ENCODE peak calls at places on chromosome 10, in seven cellular contexts. X is skeletal muscle cell; H is endodermal cell; Z is mesendoderm; Y is left ventricle myocardium inferior; K is OCI-LY7; P is stimulated activated CD4-positive, alpha-beta T cell treated with anti-CD3 and anti-CD28 coated beads, TNF-alpha, amount 100 ng/mL, for 24 hours. G is an unnamed sample.

GRCh38 chr10:78290131-78290750 is 256.6 kb downstream of the RPS24 start:
- DNase-seq in X (no peak), Z (peak), Y (no peak), H (peak), K (no peak), P (no peak), G (peak)

GRCh38 chr10:50512743-50513416 is 110.9 kb downstream of the SGMS1 start:
- DNase-seq in K (peak), H (no peak), Y (no peak), P (no peak), X (no peak), Z (no peak), G (no peak)

GRCh38 chr10:128802062-128802461 is 665.0 kb upstream of the MGMT start:
- DNase-seq in P (no peak), Y (no peak), K (no peak), X (no peak), Z (no peak), H (no peak), G (no peak)

GRCh38 chr10:97422921-97423420 is 3.0 kb upstream of the PGAM1 start:
- DNase-seq in Y (no peak), X (peak), P (peak), K (no peak), Z (no peak), H (no peak), G (no peak)

GRCh38 chr10:15609291-15609690 is 110.4 kb downstream of the ITGA8 start:
- DNase-seq in H (no peak), Z (no peak), X (no peak), P (no peak), Y (no peak), K (no peak), G (no peak)

GRCh38 chr10:76302936-76303656 is 871.7 kb downstream of the LRMDA start:
- DNase-seq in K (no peak), Y (no peak), X (no peak), Z (peak), P (no peak), H (no peak), G (no peak)

GRCh38 chr10:4241724-4242345 is 456.8 kb upstream of the KLF6 start:
- DNase-seq in P (no peak), X (peak), K (no peak), Z (peak), Y (peak), H (peak), G (peak)

GRCh38 chr10:12445701-12446334 is 96.5 kb downstream of the CAMK1D start:
- DNase-seq in Y (no peak), Z (no peak), K (no peak), P (no peak), X (no peak), H (no peak), G (no peak)

GRCh38 chr10:13758302-13758701 is 171.5 kb downstream of the PRPF18 start:
- DNase-seq in K (no peak), H (peak), X (no peak), P (no peak), Z (peak), Y (no peak), G (peak)

G was measured in GM23338.